ENCODE peak calls at places on chromosomes 13 and 19, in eight cellular contexts. One of them, this sample, is unnamed.

GRCh38 chr13:34654203-34654602 is 287.9 kb upstream of the NBEA start:
- DNase-seq in bronchial epithelial cell: no peak
- DNase-seq in mammary epithelial cell: peak
- DNase-seq in heart left ventricle: no peak
- DNase-seq in foreskin fibroblast: no peak
- DNase-seq in brain microvascular endothelial cell: no peak
- DNase-seq in endothelial cell: no peak
- DNase-seq in mesothelial cell of epicardium: no peak
- DNase-seq in this sample: no peak

GRCh38 chr19:11264452-11265176 is 2.3 kb upstream of the DOCK6 start:
- DNase-seq in heart left ventricle: peak
- DNase-seq in mesothelial cell of epicardium: no peak
- DNase-seq in mammary epithelial cell: no peak
- DNase-seq in brain microvascular endothelial cell: no peak
- DNase-seq in endothelial cell: peak
- DNase-seq in bronchial epithelial cell: peak
- DNase-seq in foreskin fibroblast: no peak
- DNase-seq in this sample: no peak

GRCh38 chr19:54035215-54036178 is 28.2 kb downstream of the VSTM1 start:
- DNase-seq in bronchial epithelial cell: peak
- DNase-seq in brain microvascular endothelial cell: peak
- DNase-seq in foreskin fibroblast: peak
- DNase-seq in heart left ventricle: no peak
- DNase-seq in mammary epithelial cell: peak
- DNase-seq in endothelial cell: no peak
- DNase-seq in mesothelial cell of epicardium: no peak
- DNase-seq in this sample: no peak

GRCh38 chr19:58429745-58430144 is 10.2 kb downstream of the ZNF132 start:
- DNase-seq in heart left ventricle: no peak
- DNase-seq in brain microvascular endothelial cell: no peak
- DNase-seq in foreskin fibroblast: peak
- DNase-seq in endothelial cell: no peak
- DNase-seq in mesothelial cell of epicardium: no peak
- DNase-seq in bronchial epithelial cell: peak
- DNase-seq in mammary epithelial cell: no peak
- DNase-seq in this sample: no peak

GRCh38 chr13:113954046-113954841 is 19.6 kb downstream of the C13orf46 start:
- DNase-seq in mammary epithelial cell: no peak
- DNase-seq in mesothelial cell of epicardium: no peak
- DNase-seq in endothelial cell: no peak
- DNase-seq in foreskin fibroblast: no peak
- DNase-seq in heart left ventricle: no peak
- DNase-seq in bronchial epithelial cell: no peak
- DNase-seq in brain microvascular endothelial cell: no peak
- DNase-seq in this sample: no peak

GRCh38 chr19:8577247-8577646 is at the start of gene MYO1F:
- DNase-seq in endothelial cell: no peak
- DNase-seq in mammary epithelial cell: no peak
- DNase-seq in foreskin fibroblast: no peak
- DNase-seq in heart left ventricle: peak
- DNase-seq in mesothelial cell of epicardium: no peak
- DNase-seq in bronchial epithelial cell: no peak
- DNase-seq in brain microvascular endothelial cell: no peak
- DNase-seq in this sample: no peak

GRCh38 chr19:35592226-35592625 is 6.3 kb downstream of the PMIS2 start:
- DNase-seq in mesothelial cell of epicardium: no peak
- DNase-seq in foreskin fibroblast: peak
- DNase-seq in mammary epithelial cell: peak
- DNase-seq in brain microvascular endothelial cell: no peak
- DNase-seq in endothelial cell: peak
- DNase-seq in bronchial epithelial cell: peak
- DNase-seq in heart left ventricle: no peak
- DNase-seq in this sample: no peak

GRCh38 chr13:113929628-113930615 is 44.0 kb downstream of the C13orf46 start:
- DNase-seq in bronchial epithelial cell: no peak
- DNase-seq in brain microvascular endothelial cell: no peak
- DNase-seq in foreskin fibroblast: peak
- DNase-seq in mesothelial cell of epicardium: no peak
- DNase-seq in endothelial cell: no peak
- DNase-seq in heart left ventricle: no peak
- DNase-seq in mammary epithelial cell: no peak
- DNase-seq in this sample: no peak

GRCh38 chr19:45601115-45601514 is 897 bp downstream of the GPR4 start:
- DNase-seq in bronchial epithelial cell: no peak
- DNase-seq in endothelial cell: peak
- DNase-seq in brain microvascular endothelial cell: no peak
- DNase-seq in mesothelial cell of epicardium: no peak
- DNase-seq in heart left ventricle: peak
- DNase-seq in mammary epithelial cell: no peak
- DNase-seq in foreskin fibroblast: no peak
- DNase-seq in this sample: no peak

GRCh38 chr13:40456979-40457553 is 209.4 kb downstream of the FOXO1 start:
- DNase-seq in endothelial cell: no peak
- DNase-seq in foreskin fibroblast: no peak
- DNase-seq in mammary epithelial cell: no peak
- DNase-seq in bronchial epithelial cell: no peak
- DNase-seq in heart left ventricle: no peak
- DNase-seq in mesothelial cell of epicardium: no peak
- DNase-seq in brain microvascular endothelial cell: no peak
- DNase-seq in this sample: no peak

GRCh38 chr19:56153507-56153906 is 12.4 kb downstream of the ZNF444 start:
- DNase-seq in foreskin fibroblast: peak
- DNase-seq in bronchial epithelial cell: no peak
- DNase-seq in endothelial cell: peak
- DNase-seq in mesothelial cell of epicardium: no peak
- DNase-seq in heart left ventricle: no peak
- DNase-seq in mammary epithelial cell: no peak
- DNase-seq in brain microvascular endothelial cell: no peak
- DNase-seq in this sample: no peak

GRCh38 chr13:48570225-48570828 is 37.4 kb upstream of the RCBTB2 start:
- DNase-seq in mammary epithelial cell: no peak
- DNase-seq in heart left ventricle: no peak
- DNase-seq in brain microvascular endothelial cell: no peak
- DNase-seq in endothelial cell: no peak
- DNase-seq in foreskin fibroblast: no peak
- DNase-seq in bronchial epithelial cell: no peak
- DNase-seq in mesothelial cell of epicardium: no peak
- DNase-seq in this sample: no peak

GRCh38 chr13:106917024-106917491 is 349.1 kb upstream of the ARGLU1 start:
- DNase-seq in foreskin fibroblast: peak
- DNase-seq in mammary epithelial cell: no peak
- DNase-seq in mesothelial cell of epicardium: no peak
- DNase-seq in brain microvascular endothelial cell: no peak
- DNase-seq in heart left ventricle: peak
- DNase-seq in endothelial cell: peak
- DNase-seq in bronchial epithelial cell: no peak
- DNase-seq in this sample: no peak

GRCh38 chr19:15810335-15810734 is 5.1 kb downstream of the OR10H1 start:
- DNase-seq in brain microvascular endothelial cell: no peak
- DNase-seq in foreskin fibroblast: no peak
- DNase-seq in bronchial epithelial cell: peak
- DNase-seq in mammary epithelial cell: peak
- DNase-seq in mesothelial cell of epicardium: no peak
- DNase-seq in endothelial cell: no peak
- DNase-seq in heart left ventricle: no peak
- DNase-seq in this sample: no peak

GRCh38 chr13:110416131-110416584 is 109.1 kb downstream of the COL4A2 start:
- DNase-seq in bronchial epithelial cell: no peak
- DNase-seq in endothelial cell: no peak
- DNase-seq in mesothelial cell of epicardium: no peak
- DNase-seq in brain microvascular endothelial cell: no peak
- DNase-seq in mammary epithelial cell: no peak
- DNase-seq in heart left ventricle: no peak
- DNase-seq in foreskin fibroblast: peak
- DNase-seq in this sample: no peak

GRCh38 chr13:41500501-41500900 is 43.2 kb downstream of the RGCC start:
- DNase-seq in heart left ventricle: no peak
- DNase-seq in foreskin fibroblast: peak
- DNase-seq in mammary epithelial cell: peak
- DNase-seq in endothelial cell: no peak
- DNase-seq in mesothelial cell of epicardium: no peak
- DNase-seq in brain microvascular endothelial cell: no peak
- DNase-seq in bronchial epithelial cell: peak
- DNase-seq in this sample: no peak

GRCh38 chr13:109131698-109132257 is 502.4 kb downstream of the MYO16 start:
- DNase-seq in mammary epithelial cell: no peak
- DNase-seq in heart left ventricle: no peak
- DNase-seq in foreskin fibroblast: no peak
- DNase-seq in mesothelial cell of epicardium: no peak
- DNase-seq in bronchial epithelial cell: no peak
- DNase-seq in endothelial cell: no peak
- DNase-seq in brain microvascular endothelial cell: peak
- DNase-seq in this sample: no peak

DNA sequence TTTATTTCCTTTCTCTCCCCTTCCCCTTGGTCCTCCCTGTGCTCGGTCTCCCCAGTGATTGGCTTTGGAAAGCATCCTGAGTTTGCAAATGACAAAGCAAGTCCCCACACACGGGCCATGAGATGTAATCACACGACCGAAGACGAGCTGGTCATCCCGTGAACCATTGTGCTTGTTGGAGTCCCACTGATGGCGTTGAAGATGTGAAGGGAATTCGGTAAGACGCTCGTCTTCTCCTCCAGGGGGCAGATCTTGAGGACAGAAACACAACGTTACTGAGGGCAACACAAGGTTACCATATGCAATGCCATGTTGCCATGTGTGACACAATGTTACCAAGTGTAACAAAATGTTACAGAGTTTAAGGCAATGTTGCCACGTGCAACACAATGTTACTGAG is 42.0 kb upstream of the SLC15A1 start:
- DNase-seq in heart left ventricle: no peak
- DNase-seq in mesothelial cell of epicardium: no peak
- DNase-seq in brain microvascular endothelial cell: no peak
- DNase-seq in mammary epithelial cell: no peak
- DNase-seq in foreskin fibroblast: no peak
- DNase-seq in endothelial cell: no peak
- DNase-seq in bronchial epithelial cell: no peak
- DNase-seq in this sample: no peak
- TF ChIP-seq CTCF in heart left ventricle: no peak
- TF ChIP-seq CTCF in mesothelial cell of epicardium: no peak
- TF ChIP-seq CTCF in brain microvascular endothelial cell: peak
- TF ChIP-seq CTCF in mammary epithelial cell: no peak
- TF ChIP-seq CTCF in foreskin fibroblast: no peak
- TF ChIP-seq CTCF in endothelial cell: no peak
- TF ChIP-seq CTCF in bronchial epithelial cell: no peak
- TF ChIP-seq CTCF in this sample: no peak

GRCh38 chr13:24680258-24680920 is at the start of gene ATP12A:
- DNase-seq in endothelial cell: peak
- DNase-seq in mesothelial cell of epicardium: no peak
- DNase-seq in foreskin fibroblast: no peak
- DNase-seq in mammary epithelial cell: peak
- DNase-seq in brain microvascular endothelial cell: no peak
- DNase-seq in bronchial epithelial cell: no peak
- DNase-seq in heart left ventricle: no peak
- DNase-seq in this sample: peak
- TF ChIP-seq CTCF in endothelial cell: peak
- TF ChIP-seq CTCF in mesothelial cell of epicardium: peak
- TF ChIP-seq CTCF in foreskin fibroblast: no peak
- TF ChIP-seq CTCF in mammary epithelial cell: no peak
- TF ChIP-seq CTCF in brain microvascular endothelial cell: no peak
- TF ChIP-seq CTCF in bronchial epithelial cell: peak
- TF ChIP-seq CTCF in heart left ventricle: no peak
- TF ChIP-seq CTCF in this sample: peak

GRCh38 chr19:6100284-6100915 is 9.9 kb downstream of the RFX2 start:
- DNase-seq in foreskin fibroblast: no peak
- DNase-seq in endothelial cell: no peak
- DNase-seq in mammary epithelial cell: no peak
- DNase-seq in bronchial epithelial cell: no peak
- DNase-seq in heart left ventricle: no peak
- DNase-seq in mesothelial cell of epicardium: no peak
- DNase-seq in brain microvascular endothelial cell: no peak
- DNase-seq in this sample: no peak
- TF ChIP-seq CTCF in foreskin fibroblast: no peak
- TF ChIP-seq CTCF in endothelial cell: no peak
- TF ChIP-seq CTCF in mammary epithelial cell: no peak
- TF ChIP-seq CTCF in bronchial epithelial cell: no peak
- TF ChIP-seq CTCF in heart left ventricle: peak
- TF ChIP-seq CTCF in mesothelial cell of epicardium: no peak
- TF ChIP-seq CTCF in brain microvascular endothelial cell: no peak
- TF ChIP-seq CTCF in this sample: no peak

DNA sequence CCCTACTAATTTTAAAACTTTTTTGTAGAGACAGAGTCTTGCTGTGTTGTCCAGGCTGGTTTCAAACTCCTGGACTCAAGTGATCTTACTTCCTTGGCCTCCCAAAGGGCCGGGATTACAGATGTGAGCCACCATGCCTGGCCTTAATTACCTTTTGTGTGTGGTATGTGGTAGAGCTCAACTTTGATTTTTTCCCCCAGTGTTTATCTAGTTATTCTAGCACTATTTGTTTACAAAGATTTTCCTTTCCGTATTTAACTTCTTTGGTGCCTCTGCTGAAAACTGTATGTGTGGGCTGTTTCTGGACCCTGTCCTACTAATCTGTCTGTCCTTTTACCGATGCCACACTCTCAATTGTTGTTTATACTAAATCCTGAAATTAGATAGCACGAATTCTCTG is 9.4 kb upstream of the ERCC5 start:
- DNase-seq in brain microvascular endothelial cell: no peak
- DNase-seq in endothelial cell: no peak
- DNase-seq in heart left ventricle: no peak
- DNase-seq in foreskin fibroblast: no peak
- DNase-seq in mammary epithelial cell: no peak
- DNase-seq in bronchial epithelial cell: no peak
- DNase-seq in mesothelial cell of epicardium: no peak
- DNase-seq in this sample: no peak
- TF ChIP-seq CTCF in brain microvascular endothelial cell: no peak
- TF ChIP-seq CTCF in endothelial cell: no peak
- TF ChIP-seq CTCF in heart left ventricle: no peak
- TF ChIP-seq CTCF in foreskin fibroblast: no peak
- TF ChIP-seq CTCF in mammary epithelial cell: no peak
- TF ChIP-seq CTCF in bronchial epithelial cell: no peak
- TF ChIP-seq CTCF in mesothelial cell of epicardium: no peak
- TF ChIP-seq CTCF in this sample: no peak

GRCh38 chr13:51524312-51524711 is 60.0 kb upstream of the WDFY2 start:
- DNase-seq in bronchial epithelial cell: peak
- DNase-seq in heart left ventricle: no peak
- DNase-seq in mesothelial cell of epicardium: no peak
- DNase-seq in mammary epithelial cell: no peak
- DNase-seq in foreskin fibroblast: peak
- DNase-seq in endothelial cell: no peak
- DNase-seq in brain microvascular endothelial cell: no peak
- DNase-seq in this sample: no peak
- TF ChIP-seq CTCF in bronchial epithelial cell: no peak
- TF ChIP-seq CTCF in heart left ventricle: no peak
- TF ChIP-seq CTCF in mesothelial cell of epicardium: no peak
- TF ChIP-seq CTCF in mammary epithelial cell: no peak
- TF ChIP-seq CTCF in foreskin fibroblast: no peak
- TF ChIP-seq CTCF in endothelial cell: no peak
- TF ChIP-seq CTCF in brain microvascular endothelial cell: no peak
- TF ChIP-seq CTCF in this sample: no peak

GRCh38 chr19:37691881-37692504 is 27.6 kb downstream of the ZNF607 start:
- DNase-seq in brain microvascular endothelial cell: peak
- DNase-seq in endothelial cell: peak
- DNase-seq in bronchial epithelial cell: peak
- DNase-seq in foreskin fibroblast: peak
- DNase-seq in mammary epithelial cell: peak
- DNase-seq in heart left ventricle: peak
- DNase-seq in mesothelial cell of epicardium: peak
- DNase-seq in this sample: peak
- TF ChIP-seq CTCF in brain microvascular endothelial cell: peak
- TF ChIP-seq CTCF in endothelial cell: no peak
- TF ChIP-seq CTCF in bronchial epithelial cell: no peak
- TF ChIP-seq CTCF in foreskin fibroblast: no peak
- TF ChIP-seq CTCF in mammary epithelial cell: no peak
- TF ChIP-seq CTCF in heart left ventricle: peak
- TF ChIP-seq CTCF in mesothelial cell of epicardium: no peak
- TF ChIP-seq CTCF in this sample: peak